ENCODE peak calls at places on chromosomes 13 and 19, in five cellular contexts. N is neural progenitor cell, X is uterus, P is H1, V is AG10803. Y is an unnamed sample.

GRCh38 chr19:10021863-10022262 is 8.6 kb downstream of the RDH8 start:
- DNase-seq in V (no peak), N (no peak), P (no peak), X (no peak), Y (no peak)

GRCh38 chr13:66329988-66330429 is 900.1 kb downstream of the PCDH9 start:
- DNase-seq in N (no peak), X (no peak), V (no peak), P (no peak), Y (peak; percentile 28)

GRCh38 chr19:42254083-42254849 is 662 bp downstream of the ERF start:
- DNase-seq in N (peak; percentile 94), P (peak; percentile 83), V (no peak), X (peak; percentile 76), Y (peak; percentile 63)

GRCh38 chr13:48233886-48234488 is 981 bp downstream of the ITM2B start:
- DNase-seq in X (no peak), N (peak; percentile 26), P (no peak), V (peak; percentile 46), Y (peak; percentile 78)

GRCh38 chr19:4014541-4015491 is 7.3 kb downstream of the PIAS4 start:
- DNase-seq in X (no peak), N (peak; percentile 10), P (peak; percentile 87), V (no peak), Y (no peak)

GRCh38 chr13:28653111-28653510 is 5.8 kb upstream of the POMP start:
- DNase-seq in V (peak; percentile 13), P (no peak), N (no peak), X (no peak), Y (no peak)

GRCh38 chr13:93254775-93255174 is 28.2 kb downstream of the GPC6 start:
- DNase-seq in N (no peak), X (no peak), P (no peak), V (no peak), Y (no peak)

GRCh38 chr19:34217952-34218817 is 36.2 kb upstream of the GARRE1 start:
- DNase-seq in X (peak; percentile 17), V (peak; percentile 96), N (no peak), P (no peak), Y (peak; percentile 99)

GRCh38 chr19:49224856-49225255 is 67.3 kb downstream of the TRPM4 start:
- DNase-seq in N (peak; percentile 74), P (peak; percentile 78), X (no peak), V (peak; percentile 42), Y (peak; percentile 57)

GRCh38 chr19:50626011-50626410 is 13.7 kb downstream of the SYT3 start:
- DNase-seq in V (no peak), X (no peak), P (no peak), N (no peak), Y (no peak)

GRCh38 chr13:30388401-30389283 is 33.7 kb upstream of the UBE2L5 start:
- DNase-seq in V (peak; percentile 82), X (peak; percentile 46), P (no peak), N (peak; percentile 13), Y (no peak)

GRCh38 chr19:16898306-16899015 is 9.7 kb downstream of the F2RL3 start:
- DNase-seq in X (no peak), N (no peak), V (no peak), P (no peak), Y (no peak)

GRCh38 chr19:18205180-18205915 is 1.5 kb upstream of the RAB3A start:
- DNase-seq in P (peak; percentile 67), X (peak; percentile 85), N (peak; percentile 77), V (peak; percentile 65), Y (peak; percentile 75)

GRCh38 chr13:74444161-74444571 is 310.0 kb upstream of the KLF12 start:
- DNase-seq in N (no peak), X (no peak), V (peak; percentile 6), P (no peak), Y (peak; percentile 0)

GRCh38 chr19:4597975-4598671 is 38.6 kb upstream of the SEMA6B start:
- DNase-seq in N (peak; percentile 93), V (no peak), P (peak; percentile 91), X (no peak), Y (no peak)

GRCh38 chr19:41892173-41892902 is 9.4 kb downstream of the ARHGEF1 start:
- DNase-seq in N (no peak), X (no peak), V (no peak), P (no peak), Y (no peak)

GRCh38 chr19:36115453-36116343 is at the start of gene TBCB:
- DNase-seq in N (peak; percentile 86), X (no peak), V (peak; percentile 30), P (no peak), Y (peak; percentile 43)

GRCh38 chr19:13115936-13116281 is 631 bp downstream of the TRMT1 start:
- DNase-seq in N (peak; percentile 44), P (no peak), V (no peak), X (no peak), Y (no peak)

GRCh38 chr13:100214886-100215285 is 126.0 kb downstream of the PCCA start:
- DNase-seq in X (no peak), V (peak; percentile 44), P (no peak), N (no peak), Y (peak; percentile 87)

GRCh38 chr13:110397445-110397844 is 90.4 kb downstream of the COL4A2 start:
- DNase-seq in V (peak; percentile 89), X (no peak), P (no peak), N (no peak), Y (peak; percentile 91)

GRCh38 chr13:87057807-87058520 is 613.2 kb upstream of the SLITRK5 start:
- DNase-seq in N (no peak), X (no peak), V (no peak), P (no peak), Y (peak; percentile 81)

GRCh38 chr13:30142502-30143211 is 164.7 kb downstream of the KATNAL1 start:
- DNase-seq in X (peak; percentile 57), P (no peak), V (peak; percentile 100), N (no peak), Y (peak; percentile 99)

GRCh38 chr13:112354330-112355273 is 21.6 kb upstream of the SPACA7 start:
- DNase-seq in P (no peak), V (no peak), N (no peak), X (no peak), Y (no peak)

GRCh38 chr13:94674609-94675348 is 37.6 kb downstream of the SOX21 start:
- DNase-seq in N (peak; percentile 89), X (no peak), V (peak; percentile 35), P (peak; percentile 85), Y (peak; percentile 60)

GRCh38 chr13:89930861-89931260 is 1416.6 kb upstream of the MIR17HG start:
- DNase-seq in P (no peak), N (no peak), X (no peak), V (no peak), Y (no peak)

GRCh38 chr19:29630661-29631060 is 24.6 kb downstream of the POP4 start:
- DNase-seq in P (no peak), V (peak; percentile 31), X (no peak), N (no peak), Y (peak; percentile 52)

GRCh38 chr19:29672933-29673336 is 7.7 kb downstream of the PLEKHF1 start:
- DNase-seq in P (no peak), N (no peak), X (no peak), V (no peak), Y (no peak)

GRCh38 chr13:43686557-43686956 is 100.2 kb downstream of the ENOX1 start:
- DNase-seq in P (no peak), V (peak; percentile 83), X (peak; percentile 46), N (no peak), Y (peak; percentile 94)

GRCh38 chr13:67416047-67416925 is 186.2 kb upstream of the PCDH9 start:
- DNase-seq in N (peak; percentile 68), P (peak; percentile 84), V (peak; percentile 1), X (no peak), Y (peak; percentile 80)

GRCh38 chr19:16620584-16620983 is 7.4 kb downstream of the MED26 start:
- DNase-seq in V (no peak), N (no peak), X (no peak), P (no peak), Y (no peak)

GRCh38 chr13:75079226-75079625 is 402.7 kb downstream of the TBC1D4 start:
- DNase-seq in V (no peak), P (no peak), N (no peak), X (no peak), Y (peak; percentile 41)

GRCh38 chr13:102608944-102609343 is 12.2 kb downstream of the TPP2 start:
- DNase-seq in N (no peak), P (no peak), X (no peak), V (no peak), Y (no peak)

GRCh38 chr19:48461982-48462655 is 6.7 kb downstream of the KCNJ14 start:
- DNase-seq in V (no peak), N (peak; percentile 39), P (peak; percentile 88), X (no peak), Y (no peak)

GRCh38 chr13:40666905-40667621 is 622 bp upstream of the FOXO1 start:
- DNase-seq in P (peak; percentile 67), N (peak; percentile 84), V (no peak), X (peak; percentile 52), Y (no peak)

GRCh38 chr13:103133551-103133950 is 67.3 kb upstream of the SLC10A2 start:
- DNase-seq in N (no peak), X (no peak), P (no peak), V (no peak), Y (no peak)

GRCh38 chr19:45469132-45469834 is 1.5 kb downstream of the FOSB start:
- DNase-seq in V (peak; percentile 94), X (peak; percentile 92), P (peak; percentile 95), N (peak; percentile 98), Y (peak; percentile 97)

GRCh38 chr19:14096272-14096992 is 5.9 kb upstream of the SAMD1 start:
- DNase-seq in V (no peak), P (no peak), X (no peak), N (no peak), Y (no peak)

GRCh38 chr13:33272531-33273124 is 12.9 kb downstream of the STARD13 start:
- DNase-seq in V (no peak), X (no peak), N (no peak), P (no peak), Y (no peak)

DNA sequence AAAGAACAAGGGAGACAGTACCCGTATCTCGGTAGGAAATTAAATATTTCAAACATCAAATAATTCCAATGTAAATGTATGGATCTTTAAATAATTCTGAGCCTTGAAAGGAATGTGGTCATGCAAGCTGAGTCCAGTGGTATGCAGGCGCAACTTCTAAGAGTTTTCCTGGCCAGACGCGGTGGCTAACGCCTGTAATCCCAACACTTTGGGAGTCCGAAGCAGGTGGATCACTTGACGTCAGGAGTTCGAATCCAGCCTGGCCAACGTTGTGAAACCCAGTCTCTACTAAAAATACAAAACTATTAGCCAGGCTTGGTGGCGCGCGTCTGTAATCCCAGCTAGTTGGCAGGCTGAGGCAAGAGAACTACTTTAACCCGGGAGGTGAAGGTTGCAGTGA is 1.1 kb upstream of the ZNF845 start:
- DNase-seq in P (no peak), X (no peak), V (no peak), N (no peak), Y (no peak)
- H3K4me3 ChIP-seq in P (no peak overlapping the region), X (peak overlapping the region; percentile 77), V (peak overlapping the region; percentile 67), N (peak overlapping the region; percentile 81), Y (no peak overlapping the region)

GRCh38 chr19:1087813-1088418 is 7.3 kb downstream of the POLR2E start:
- DNase-seq in X (no peak), P (no peak), N (no peak), V (no peak), Y (no peak)
- TF ChIP-seq CTCF in X (no peak), P (no peak), N (no peak), V (no peak), Y (no peak)

GRCh38 chr19:307793-308420 is 16.7 kb upstream of the PLPP2 start:
- DNase-seq in X (no peak), P (no peak), V (no peak), N (no peak), Y (no peak)
- H3K4me3 ChIP-seq in X (no peak overlapping the region), P (no peak overlapping the region), V (no peak overlapping the region), N (no peak overlapping the region), Y (no peak overlapping the region)

GRCh38 chr19:40217027-40217810 is 965 bp downstream of the TTC9B start:
- DNase-seq in X (no peak), N (peak; percentile 41), V (no peak), P (peak; percentile 89), Y (no peak)
- TF ChIP-seq CTCF in X (no peak), N (peak; percentile 50), V (peak; percentile 7), P (peak; percentile 88), Y (peak; percentile 36)

Y was measured in choroid plexus epithelial cell.